ENCODE peak calls at places on chromosomes 3 and 15, in seven cellular contexts. F is epithelial cell of esophagus, E is A549, Y is GM06990, L is tibial nerve, B is GM13977, X is lower lobe of right lung. T is an unnamed sample.

GRCh38 chr3:137165117-137165806 is 207.5 kb downstream of the IL20RB start:
- DNase-seq in B (no peak), X (no peak), E (no peak), L (no peak), F (peak), Y (no peak), T (no peak)

GRCh38 chr3:116614795-116615362 is 94.7 kb upstream of the TUSC7 start:
- DNase-seq in B (peak), L (no peak), F (peak), E (peak), Y (no peak), X (no peak), T (no peak)

GRCh38 chr15:99986297-99987118 is 253.3 kb upstream of the LYSMD4 start:
- DNase-seq in X (peak), F (no peak), B (no peak), L (no peak), Y (no peak), E (no peak), T (no peak)

GRCh38 chr3:38020342-38020726 is 9.1 kb downstream of the PLCD1 start:
- DNase-seq in X (peak), F (no peak), L (no peak), Y (no peak), B (no peak), E (no peak), T (no peak)

GRCh38 chr3:102400766-102401165 is 34.0 kb upstream of the ZPLD1 start:
- DNase-seq in E (no peak), L (no peak), Y (no peak), F (peak), X (no peak), B (no peak), T (no peak)

GRCh38 chr15:75025102-75025501 is 1.7 kb downstream of the PPCDC start:
- DNase-seq in X (no peak), B (no peak), Y (no peak), L (no peak), E (no peak), F (no peak), T (no peak)

GRCh38 chr3:13301295-13301987 is 118.7 kb downstream of the NUP210 start:
- DNase-seq in B (peak), L (no peak), Y (no peak), F (peak), X (peak), E (peak), T (no peak)

GRCh38 chr15:42974202-42974862 is 53.8 kb upstream of the TTBK2 start:
- DNase-seq in E (no peak), B (no peak), X (no peak), F (no peak), L (no peak), Y (no peak), T (no peak)

GRCh38 chr3:148280623-148281242 is 417.0 kb upstream of the AGTR1 start:
- DNase-seq in E (no peak), X (no peak), L (no peak), B (no peak), Y (no peak), F (no peak), T (no peak)

GRCh38 chr3:11140054-11140712 is 14.1 kb upstream of the HRH1 start:
- DNase-seq in L (peak), X (peak), B (no peak), Y (peak), E (no peak), F (peak), T (no peak)

GRCh38 chr3:47324278-47324865 is 41.6 kb downstream of the KLHL18 start:
- DNase-seq in Y (no peak), E (peak), F (peak), L (peak), B (peak), X (no peak), T (peak)

GRCh38 chr3:187210555-187211327 is 13.5 kb downstream of the RTP1 start:
- DNase-seq in E (no peak), B (no peak), Y (no peak), L (no peak), X (no peak), F (no peak), T (no peak)

GRCh38 chr3:149325581-149325980 is 7.9 kb downstream of the TM4SF18 start:
- DNase-seq in B (no peak), Y (no peak), L (no peak), X (no peak), E (no peak), F (no peak), T (no peak)

GRCh38 chr3:83393276-83393675 is 1565.5 kb upstream of the CADM2 start:
- DNase-seq in Y (no peak), X (no peak), E (no peak), L (no peak), F (no peak), B (no peak), T (no peak)

GRCh38 chr3:51559266-51559907 is 20.9 kb downstream of the RAD54L2 start:
- DNase-seq in Y (no peak), F (no peak), X (no peak), B (no peak), E (no peak), L (no peak), T (no peak)

GRCh38 chr3:44584646-44585501 is at the start of gene ZNF660:
- DNase-seq in E (no peak), B (peak), Y (peak), F (peak), L (no peak), X (peak), T (peak)

GRCh38 chr15:59946084-59946483 is 58.0 kb upstream of the FOXB1 start:
- DNase-seq in Y (no peak), X (no peak), F (no peak), B (no peak), L (no peak), E (no peak), T (no peak)

DNA sequence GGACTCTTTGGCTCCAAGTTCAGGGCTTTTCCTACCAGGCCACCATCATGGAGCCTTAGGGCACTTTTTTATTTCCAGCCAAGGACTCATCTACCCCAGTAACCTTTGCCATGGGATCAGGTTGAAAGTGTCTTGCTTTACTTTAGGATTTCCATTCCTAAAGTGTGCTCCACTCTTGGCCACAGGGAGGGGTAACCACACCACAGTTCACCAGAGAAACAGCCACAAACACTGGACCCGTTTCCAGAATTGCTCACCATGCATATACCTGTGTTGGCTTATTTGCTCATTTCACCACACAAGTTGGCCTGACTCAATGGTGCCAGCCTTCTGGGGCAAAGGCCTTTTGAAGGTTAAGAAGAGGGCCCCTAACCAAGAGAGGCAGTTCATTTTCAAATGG is 70.6 kb upstream of the RAD18 start:
- DNase-seq in B (no peak), L (no peak), E (no peak), X (no peak), F (peak), Y (no peak), T (no peak)
- TF ChIP-seq CTCF in B (no peak), L (no peak), E (no peak), X (no peak), F (peak), Y (peak), T (no peak)

GRCh38 chr3:125684199-125684598 is 88.9 kb upstream of the OSBPL11 start:
- DNase-seq in E (no peak), Y (no peak), X (no peak), L (no peak), B (no peak), F (no peak), T (peak)
- TF ChIP-seq CTCF in E (no peak), Y (peak), X (peak), L (no peak), B (peak), F (peak), T (no peak)

GRCh38 chr3:159817136-159817535 is 171.5 kb upstream of the IL12A start:
- DNase-seq in L (no peak), X (no peak), F (no peak), E (no peak), B (no peak), Y (no peak), T (no peak)

GRCh38 chr3:159819676-159820075 is 169.0 kb upstream of the IL12A start:
- DNase-seq in F (no peak), E (no peak), X (no peak), L (no peak), Y (no peak), B (no peak), T (no peak)

GRCh38 chr3:159817571-159817970 is 171.1 kb upstream of the IL12A start:
- DNase-seq in X (no peak), E (no peak), B (no peak), F (no peak), L (no peak), Y (no peak), T (no peak)

GRCh38 chr3:159818997-159819500 is 169.6 kb upstream of the IL12A start:
- DNase-seq in L (no peak), X (no peak), Y (no peak), F (no peak), E (no peak), B (no peak), T (no peak)

DNA sequence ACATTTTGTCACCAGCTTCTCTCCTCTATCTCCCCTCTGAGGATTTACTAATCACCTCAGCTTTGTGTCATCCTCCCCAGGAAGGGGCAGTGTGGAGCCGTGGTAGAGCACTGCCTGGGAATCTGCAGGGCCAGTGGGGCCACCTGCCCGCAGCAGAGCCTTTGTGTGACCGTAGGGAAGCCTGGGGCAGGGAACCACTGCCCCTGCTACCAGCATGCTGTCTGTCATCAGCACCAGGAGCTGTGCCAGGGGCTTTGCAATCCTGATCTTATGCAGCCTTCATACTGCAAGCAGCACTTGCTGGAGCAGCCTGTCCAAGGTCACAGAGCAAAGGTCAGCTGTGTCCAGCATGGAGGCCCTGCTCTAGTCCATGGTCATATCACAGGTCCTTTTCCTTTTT is 170.2 kb upstream of the IL12A start:
- DNase-seq in L (no peak), E (no peak), Y (no peak), B (no peak), F (no peak), X (no peak), T (peak)
- TF ChIP-seq CTCF in L (no peak), E (no peak), Y (peak), B (peak), F (no peak), X (no peak), T (no peak)

GRCh38 chr3:120568624-120569023 is 27.5 kb upstream of the NDUFB4 start:
- DNase-seq in F (peak), E (no peak), L (no peak), Y (no peak), X (no peak), B (no peak), T (no peak)

GRCh38 chr3:120569224-120569915 is 26.8 kb upstream of the NDUFB4 start:
- DNase-seq in B (no peak), L (no peak), Y (no peak), F (peak), E (no peak), X (no peak), T (no peak)

GRCh38 chr3:120568198-120568523 is 28.0 kb upstream of the NDUFB4 start:
- DNase-seq in X (no peak), L (no peak), Y (no peak), F (no peak), B (no peak), E (no peak), T (no peak)

GRCh38 chr3:120566243-120566980 is 29.7 kb upstream of the NDUFB4 start:
- DNase-seq in L (no peak), X (no peak), B (no peak), E (no peak), F (no peak), Y (no peak), T (no peak)

DNA sequence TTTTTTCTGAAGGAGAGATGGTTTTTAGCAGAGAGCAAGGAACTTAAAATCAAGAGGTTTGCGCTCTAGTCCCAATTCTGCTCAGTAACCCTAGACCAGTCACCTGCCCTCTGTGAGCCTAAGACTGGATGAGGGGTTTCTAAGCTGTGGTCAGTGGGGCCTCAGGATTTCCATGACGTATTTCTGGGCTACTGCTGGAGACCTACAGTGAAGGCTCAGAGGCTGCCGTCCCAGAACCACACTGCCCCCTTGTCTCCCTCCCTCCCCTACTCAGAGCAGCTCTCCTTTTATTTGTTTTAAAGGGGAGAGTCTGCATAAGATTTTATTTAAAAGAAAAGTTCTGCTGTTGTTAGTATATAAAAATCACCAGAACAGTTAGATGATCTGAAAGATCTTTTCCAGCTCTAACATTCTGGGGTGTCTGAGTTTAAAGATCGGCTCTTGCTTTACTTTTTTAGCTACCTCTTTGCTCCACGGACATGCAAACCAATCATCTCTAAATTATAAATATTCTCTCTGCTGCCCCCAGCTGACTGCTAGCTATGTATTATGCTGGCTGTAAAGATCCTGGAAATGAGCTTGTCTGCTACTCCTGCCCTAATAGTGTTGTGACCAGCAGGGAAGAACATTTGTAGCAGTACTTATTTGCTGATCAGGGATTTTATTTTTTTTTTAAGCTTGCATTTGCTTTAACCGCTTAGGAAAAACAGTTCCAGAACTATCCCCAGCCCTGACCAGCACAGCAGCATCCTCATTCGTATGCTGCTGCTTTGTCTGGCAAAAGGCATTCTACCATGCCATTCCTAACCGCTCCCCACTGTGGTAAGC is 28.6 kb upstream of the NDUFB4 start:
- DNase-seq in B (no peak), Y (no peak), E (no peak), F (peak), L (no peak), X (no peak), T (no peak)
- TF ChIP-seq CTCF in B (peak), Y (peak), E (peak), F (peak), L (peak), X (peak), T (no peak)

T was measured in endothelial cell.